ENCODE peak calls at places on chromosomes 6 and 20, in six cellular contexts. One of them, this sample, is unnamed.

GRCh38 chr20:59207742-59208357 is 44.2 kb downstream of the ZNF831 start:
- DNase-seq in mesenchymal stem cell: no peak
- DNase-seq in K562: peak; percentile 63
- DNase-seq in naive thymus-derived CD4-positive, alpha-beta T cell: peak; percentile 82
- DNase-seq in heart left ventricle: peak; percentile 46
- DNase-seq in aorta: peak; percentile 74
- DNase-seq in this sample: peak; percentile 75

GRCh38 chr6:79733388-79733787 is 102.3 kb downstream of the SH3BGRL2 start:
- DNase-seq in mesenchymal stem cell: no peak
- DNase-seq in heart left ventricle: no peak
- DNase-seq in naive thymus-derived CD4-positive, alpha-beta T cell: no peak
- DNase-seq in aorta: no peak
- DNase-seq in K562: no peak
- DNase-seq in this sample: no peak

GRCh38 chr6:151402228-151402627 is 10.9 kb upstream of the ZBTB2 start:
- DNase-seq in mesenchymal stem cell: no peak
- DNase-seq in heart left ventricle: no peak
- DNase-seq in K562: no peak
- DNase-seq in naive thymus-derived CD4-positive, alpha-beta T cell: no peak
- DNase-seq in aorta: no peak
- DNase-seq in this sample: no peak

GRCh38 chr6:5135783-5136376 is 50.7 kb downstream of the PPP1R3G start:
- DNase-seq in naive thymus-derived CD4-positive, alpha-beta T cell: peak; percentile 51
- DNase-seq in mesenchymal stem cell: peak; percentile 40
- DNase-seq in heart left ventricle: no peak
- DNase-seq in K562: peak; percentile 53
- DNase-seq in aorta: no peak
- DNase-seq in this sample: no peak

GRCh38 chr20:431012-431904 is 23.2 kb downstream of the RBCK1 start:
- DNase-seq in naive thymus-derived CD4-positive, alpha-beta T cell: peak; percentile 47
- DNase-seq in K562: peak; percentile 29
- DNase-seq in aorta: no peak
- DNase-seq in heart left ventricle: peak; percentile 48
- DNase-seq in mesenchymal stem cell: peak; percentile 79
- DNase-seq in this sample: no peak

GRCh38 chr20:4040283-4041179 is 25.2 kb upstream of the RNF24 start:
- DNase-seq in naive thymus-derived CD4-positive, alpha-beta T cell: no peak
- DNase-seq in mesenchymal stem cell: no peak
- DNase-seq in K562: no peak
- DNase-seq in heart left ventricle: no peak
- DNase-seq in aorta: no peak
- DNase-seq in this sample: peak; percentile 60

GRCh38 chr6:98764378-98764911 is 69.9 kb upstream of the POU3F2 start:
- DNase-seq in aorta: no peak
- DNase-seq in mesenchymal stem cell: no peak
- DNase-seq in naive thymus-derived CD4-positive, alpha-beta T cell: no peak
- DNase-seq in heart left ventricle: no peak
- DNase-seq in K562: no peak
- DNase-seq in this sample: no peak

GRCh38 chr20:38805958-38806854 is 709 bp downstream of the PPP1R16B start:
- DNase-seq in heart left ventricle: peak; percentile 33
- DNase-seq in K562: peak; percentile 54
- DNase-seq in naive thymus-derived CD4-positive, alpha-beta T cell: peak; percentile 49
- DNase-seq in mesenchymal stem cell: no peak
- DNase-seq in aorta: peak; percentile 77
- DNase-seq in this sample: peak; percentile 47

GRCh38 chr6:324116-324728 is 31.9 kb downstream of the DUSP22 start:
- DNase-seq in mesenchymal stem cell: no peak
- DNase-seq in naive thymus-derived CD4-positive, alpha-beta T cell: no peak
- DNase-seq in aorta: peak; percentile 69
- DNase-seq in heart left ventricle: no peak
- DNase-seq in K562: no peak
- DNase-seq in this sample: peak; percentile 46

GRCh38 chr6:157645201-157645795 is 177.7 kb upstream of the SNX9 start:
- DNase-seq in naive thymus-derived CD4-positive, alpha-beta T cell: no peak
- DNase-seq in aorta: no peak
- DNase-seq in K562: no peak
- DNase-seq in heart left ventricle: no peak
- DNase-seq in mesenchymal stem cell: no peak
- DNase-seq in this sample: no peak

GRCh38 chr6:17278289-17279061 is 2.7 kb upstream of the RBM24 start:
- DNase-seq in K562: no peak
- DNase-seq in aorta: no peak
- DNase-seq in mesenchymal stem cell: peak; percentile 52
- DNase-seq in heart left ventricle: no peak
- DNase-seq in naive thymus-derived CD4-positive, alpha-beta T cell: no peak
- DNase-seq in this sample: no peak

GRCh38 chr6:11218077-11218392 is 14.4 kb downstream of the NEDD9 start:
- DNase-seq in heart left ventricle: no peak
- DNase-seq in naive thymus-derived CD4-positive, alpha-beta T cell: no peak
- DNase-seq in K562: no peak
- DNase-seq in mesenchymal stem cell: no peak
- DNase-seq in aorta: no peak
- DNase-seq in this sample: no peak

GRCh38 chr20:49484180-49485140 is 2.0 kb upstream of the KCNB1 start:
- DNase-seq in mesenchymal stem cell: peak; percentile 69
- DNase-seq in heart left ventricle: peak; percentile 75
- DNase-seq in naive thymus-derived CD4-positive, alpha-beta T cell: peak; percentile 53
- DNase-seq in K562: peak; percentile 70
- DNase-seq in aorta: peak; percentile 93
- DNase-seq in this sample: peak; percentile 79

GRCh38 chr6:24780206-24780605 is 5.5 kb downstream of the GMNN start:
- DNase-seq in mesenchymal stem cell: no peak
- DNase-seq in naive thymus-derived CD4-positive, alpha-beta T cell: no peak
- DNase-seq in heart left ventricle: no peak
- DNase-seq in aorta: no peak
- DNase-seq in K562: no peak
- DNase-seq in this sample: no peak

GRCh38 chr6:151087861-151088598 is 151.7 kb upstream of the AKAP12 start:
- DNase-seq in heart left ventricle: peak; percentile 63
- DNase-seq in aorta: no peak
- DNase-seq in K562: peak; percentile 49
- DNase-seq in naive thymus-derived CD4-positive, alpha-beta T cell: no peak
- DNase-seq in mesenchymal stem cell: peak; percentile 83
- DNase-seq in this sample: no peak

GRCh38 chr20:45782890-45783289 is 8.8 kb downstream of the WFDC3 start:
- DNase-seq in aorta: no peak
- DNase-seq in naive thymus-derived CD4-positive, alpha-beta T cell: no peak
- DNase-seq in heart left ventricle: no peak
- DNase-seq in mesenchymal stem cell: peak; percentile 19
- DNase-seq in K562: no peak
- DNase-seq in this sample: no peak

GRCh38 chr20:25288291-25289181 is 40.7 kb downstream of the PYGB start:
- DNase-seq in aorta: peak; percentile 53
- DNase-seq in heart left ventricle: peak; percentile 4
- DNase-seq in K562: no peak
- DNase-seq in naive thymus-derived CD4-positive, alpha-beta T cell: no peak
- DNase-seq in mesenchymal stem cell: no peak
- DNase-seq in this sample: peak; percentile 31

GRCh38 chr6:5277589-5277988 is 16.3 kb downstream of the FARS2 start:
- DNase-seq in heart left ventricle: no peak
- DNase-seq in naive thymus-derived CD4-positive, alpha-beta T cell: no peak
- DNase-seq in K562: no peak
- DNase-seq in mesenchymal stem cell: no peak
- DNase-seq in aorta: no peak
- DNase-seq in this sample: no peak

GRCh38 chr6:143647712-143648111 is 30.1 kb upstream of the PHACTR2 start:
- DNase-seq in aorta: no peak
- DNase-seq in naive thymus-derived CD4-positive, alpha-beta T cell: no peak
- DNase-seq in mesenchymal stem cell: no peak
- DNase-seq in K562: no peak
- DNase-seq in heart left ventricle: no peak
- DNase-seq in this sample: no peak

GRCh38 chr6:162543221-162543620 is 184.3 kb downstream of the PRKN start:
- DNase-seq in naive thymus-derived CD4-positive, alpha-beta T cell: no peak
- DNase-seq in mesenchymal stem cell: no peak
- DNase-seq in heart left ventricle: no peak
- DNase-seq in aorta: no peak
- DNase-seq in K562: no peak
- DNase-seq in this sample: no peak

GRCh38 chr6:112800439-112800838 is 453.3 kb downstream of the RFPL4B start:
- DNase-seq in mesenchymal stem cell: no peak
- DNase-seq in K562: no peak
- DNase-seq in aorta: no peak
- DNase-seq in heart left ventricle: no peak
- DNase-seq in naive thymus-derived CD4-positive, alpha-beta T cell: no peak
- DNase-seq in this sample: no peak

GRCh38 chr6:165905744-165906143 is 242.7 kb upstream of the PDE10A start:
- DNase-seq in heart left ventricle: no peak
- DNase-seq in aorta: no peak
- DNase-seq in K562: no peak
- DNase-seq in mesenchymal stem cell: no peak
- DNase-seq in naive thymus-derived CD4-positive, alpha-beta T cell: no peak
- DNase-seq in this sample: no peak

GRCh38 chr6:11833626-11834592 is 55.3 kb upstream of the ADTRP start:
- DNase-seq in heart left ventricle: no peak
- DNase-seq in naive thymus-derived CD4-positive, alpha-beta T cell: no peak
- DNase-seq in mesenchymal stem cell: no peak
- DNase-seq in aorta: no peak
- DNase-seq in K562: peak; percentile 28
- DNase-seq in this sample: peak; percentile 56

GRCh38 chr6:57174511-57174907 is 2.4 kb downstream of the BAG2 start:
- DNase-seq in naive thymus-derived CD4-positive, alpha-beta T cell: no peak
- DNase-seq in mesenchymal stem cell: no peak
- DNase-seq in K562: no peak
- DNase-seq in heart left ventricle: no peak
- DNase-seq in aorta: no peak
- DNase-seq in this sample: no peak
- H3K4me3 ChIP-seq in naive thymus-derived CD4-positive, alpha-beta T cell: no peak overlapping the region
- H3K4me3 ChIP-seq in mesenchymal stem cell: no peak overlapping the region
- H3K4me3 ChIP-seq in K562: peak overlapping the region; percentile 91
- H3K4me3 ChIP-seq in heart left ventricle: peak overlapping the region; percentile 84
- H3K4me3 ChIP-seq in aorta: no peak overlapping the region
- H3K4me3 ChIP-seq in this sample: peak overlapping the region; percentile 61

GRCh38 chr6:52981215-52981910 is 13.7 kb downstream of the GSTA4 start:
- DNase-seq in K562: no peak
- DNase-seq in heart left ventricle: no peak
- DNase-seq in naive thymus-derived CD4-positive, alpha-beta T cell: no peak
- DNase-seq in mesenchymal stem cell: no peak
- DNase-seq in aorta: no peak
- DNase-seq in this sample: no peak

GRCh38 chr6:52973013-52973412 is 22.1 kb downstream of the GSTA4 start:
- DNase-seq in aorta: no peak
- DNase-seq in naive thymus-derived CD4-positive, alpha-beta T cell: no peak
- DNase-seq in heart left ventricle: no peak
- DNase-seq in K562: no peak
- DNase-seq in mesenchymal stem cell: no peak
- DNase-seq in this sample: no peak

GRCh38 chr6:52975580-52975979 is 19.5 kb downstream of the GSTA4 start:
- DNase-seq in naive thymus-derived CD4-positive, alpha-beta T cell: no peak
- DNase-seq in mesenchymal stem cell: no peak
- DNase-seq in aorta: no peak
- DNase-seq in K562: no peak
- DNase-seq in heart left ventricle: no peak
- DNase-seq in this sample: no peak

GRCh38 chr6:52976149-52976548 is 18.9 kb downstream of the GSTA4 start:
- DNase-seq in K562: no peak
- DNase-seq in naive thymus-derived CD4-positive, alpha-beta T cell: no peak
- DNase-seq in heart left ventricle: no peak
- DNase-seq in mesenchymal stem cell: no peak
- DNase-seq in aorta: no peak
- DNase-seq in this sample: no peak

DNA sequence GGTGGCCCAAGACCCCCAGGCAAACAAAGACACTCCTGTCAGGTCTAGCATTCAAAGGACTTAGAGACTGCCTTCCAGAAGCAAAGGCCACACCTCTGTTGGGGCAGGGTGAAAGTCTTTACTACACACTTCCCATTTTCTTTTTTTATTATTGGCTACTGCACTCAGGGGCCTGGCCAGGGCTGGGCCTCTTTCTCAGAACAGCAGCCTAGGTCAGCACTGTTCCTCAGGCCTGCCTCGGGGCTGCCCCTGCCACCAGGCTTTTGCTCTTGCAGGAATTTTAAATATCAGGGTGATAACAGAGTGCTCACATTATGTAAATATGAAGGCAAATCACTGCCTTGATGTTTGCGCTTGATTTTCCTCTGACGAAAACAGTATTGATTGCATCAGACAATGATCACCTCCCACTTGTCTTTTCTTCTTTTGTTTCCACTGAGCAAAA is 18.5 kb downstream of the GSTA4 start:
- DNase-seq in K562: no peak
- DNase-seq in heart left ventricle: no peak
- DNase-seq in naive thymus-derived CD4-positive, alpha-beta T cell: no peak
- DNase-seq in mesenchymal stem cell: no peak
- DNase-seq in aorta: no peak
- DNase-seq in this sample: peak; percentile 52
- H3K27ac ChIP-seq in K562: no peak overlapping the region
- H3K27ac ChIP-seq in heart left ventricle: no peak overlapping the region
- H3K27ac ChIP-seq in naive thymus-derived CD4-positive, alpha-beta T cell: no peak overlapping the region
- H3K27ac ChIP-seq in mesenchymal stem cell: no peak overlapping the region
- H3K27ac ChIP-seq in aorta: no peak overlapping the region
- H3K27ac ChIP-seq in this sample: no peak overlapping the region

GRCh38 chr6:96542702-96543101 is 20.2 kb upstream of the FHL5 start:
- DNase-seq in aorta: no peak
- DNase-seq in naive thymus-derived CD4-positive, alpha-beta T cell: peak; percentile 12
- DNase-seq in K562: no peak
- DNase-seq in mesenchymal stem cell: peak; percentile 14
- DNase-seq in heart left ventricle: no peak
- DNase-seq in this sample: no peak
- H3K36me3 ChIP-seq in aorta: peaks cover 3% of the 10 kb centered on the region
- H3K36me3 ChIP-seq in naive thymus-derived CD4-positive, alpha-beta T cell: peaks cover 23% of the 10 kb centered on the region
- H3K36me3 ChIP-seq in K562: peaks cover 44% of the 10 kb centered on the region
- H3K36me3 ChIP-seq in mesenchymal stem cell: peaks cover 89% of the 10 kb centered on the region
- H3K36me3 ChIP-seq in heart left ventricle: peaks cover 87% of the 10 kb centered on the region
- H3K36me3 ChIP-seq in this sample: peaks cover 75% of the 10 kb centered on the region

DNA sequence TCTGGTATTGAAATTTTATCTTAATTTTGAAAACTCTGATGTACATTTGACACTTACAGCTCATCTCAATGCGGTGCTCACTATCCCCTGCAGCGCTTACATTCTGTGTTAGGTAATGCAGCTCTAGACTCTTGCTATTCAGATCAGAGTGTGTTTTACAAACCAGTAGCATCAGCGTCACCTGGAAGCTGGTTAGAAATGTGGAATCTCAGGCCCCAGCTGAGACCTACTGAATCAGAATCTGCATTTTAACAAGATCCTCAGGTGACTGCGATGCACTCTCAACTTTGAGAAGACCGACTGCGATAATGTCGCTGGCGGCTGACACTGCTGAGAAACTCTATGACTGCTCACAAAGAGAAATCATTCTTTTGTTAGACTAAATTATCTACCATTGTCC is 140.3 kb upstream of the BTBD3 start:
- DNase-seq in aorta: no peak
- DNase-seq in heart left ventricle: no peak
- DNase-seq in K562: no peak
- DNase-seq in naive thymus-derived CD4-positive, alpha-beta T cell: no peak
- DNase-seq in mesenchymal stem cell: no peak
- DNase-seq in this sample: no peak
- H3K4me3 ChIP-seq in aorta: no peak overlapping the region
- H3K4me3 ChIP-seq in heart left ventricle: no peak overlapping the region
- H3K4me3 ChIP-seq in K562: no peak overlapping the region
- H3K4me3 ChIP-seq in naive thymus-derived CD4-positive, alpha-beta T cell: no peak overlapping the region
- H3K4me3 ChIP-seq in mesenchymal stem cell: no peak overlapping the region
- H3K4me3 ChIP-seq in this sample: no peak overlapping the region

GRCh38 chr6:106101466-106101865 is 15.3 kb downstream of the PRDM1 start:
- DNase-seq in naive thymus-derived CD4-positive, alpha-beta T cell: no peak
- DNase-seq in heart left ventricle: no peak
- DNase-seq in K562: no peak
- DNase-seq in aorta: no peak
- DNase-seq in mesenchymal stem cell: no peak
- DNase-seq in this sample: no peak
- H3K27ac ChIP-seq in naive thymus-derived CD4-positive, alpha-beta T cell: no peak overlapping the region
- H3K27ac ChIP-seq in heart left ventricle: no peak overlapping the region
- H3K27ac ChIP-seq in K562: no peak overlapping the region
- H3K27ac ChIP-seq in aorta: no peak overlapping the region
- H3K27ac ChIP-seq in mesenchymal stem cell: no peak overlapping the region
- H3K27ac ChIP-seq in this sample: peak overlapping the region; percentile 85

GRCh38 chr6:152993431-152993830 is 9.1 kb downstream of the MTRF1L start:
- DNase-seq in aorta: no peak
- DNase-seq in K562: no peak
- DNase-seq in naive thymus-derived CD4-positive, alpha-beta T cell: no peak
- DNase-seq in mesenchymal stem cell: peak; percentile 35
- DNase-seq in heart left ventricle: no peak
- DNase-seq in this sample: no peak
- H3K36me3 ChIP-seq in aorta: peaks cover 6% of the 10 kb centered on the region
- H3K36me3 ChIP-seq in K562: peaks cover 86% of the 10 kb centered on the region
- H3K36me3 ChIP-seq in naive thymus-derived CD4-positive, alpha-beta T cell: peaks cover 9% of the 10 kb centered on the region
- H3K36me3 ChIP-seq in mesenchymal stem cell: peaks cover 80% of the 10 kb centered on the region
- H3K36me3 ChIP-seq in heart left ventricle: peaks cover 87% of the 10 kb centered on the region
- H3K36me3 ChIP-seq in this sample: peaks cover 77% of the 10 kb centered on the region

This sample was measured in lower lobe of right lung.